ENCODE peak calls at places on chromosomes 16 and 17, in ten cellular contexts. I, T, L, S, J, M, C, N, Q and W are unnamed samples.

GRCh38 chr17:76515291-76515949 is 14.2 kb upstream of the RHBDF2 start:
- DNase-seq in T (peak; percentile 77), M (no peak), C (peak; percentile 93), Q (peak; percentile 63), I (no peak), J (peak; percentile 53), S (peak; percentile 88), L (no peak), N (peak; percentile 99), W (no peak)

GRCh38 chr16:15037745-15038144 is 18.1 kb downstream of the NTAN1 start:
- DNase-seq in Q (no peak), I (no peak), C (no peak), T (no peak), L (no peak), N (no peak), J (no peak), S (no peak), M (no peak), W (no peak)

GRCh38 chr17:15918261-15918660 is 26.7 kb upstream of the ADORA2B start:
- DNase-seq in L (no peak), M (peak; percentile 56), N (no peak), C (no peak), Q (no peak), T (no peak), I (no peak), S (no peak), J (no peak), W (no peak)

GRCh38 chr17:74325743-74326379 is at the start of gene KIF19:
- DNase-seq in M (no peak), N (no peak), L (no peak), C (no peak), Q (no peak), J (peak; percentile 33), I (no peak), T (peak; percentile 33), S (peak; percentile 68), W (no peak)

GRCh38 chr16:11401161-11402050 is 56.1 kb downstream of the RMI2 start:
- DNase-seq in L (peak; percentile 71), N (no peak), J (no peak), I (peak; percentile 53), M (no peak), T (no peak), C (peak; percentile 51), Q (no peak), S (no peak), W (peak; percentile 63)

GRCh38 chr16:81531415-81531814 is 86.8 kb downstream of the CMIP start:
- DNase-seq in N (no peak), M (peak; percentile 100), J (no peak), C (no peak), T (no peak), S (no peak), Q (peak; percentile 100), I (no peak), L (peak; percentile 84), W (peak; percentile 92)

GRCh38 chr17:16477255-16477654 is 14.7 kb downstream of the LRRC75A start:
- DNase-seq in S (no peak), I (no peak), L (peak; percentile 67), J (no peak), Q (peak; percentile 64), T (no peak), C (peak; percentile 87), N (peak; percentile 47), M (peak; percentile 61), W (peak; percentile 78)

GRCh38 chr16:3881499-3881995 is 1.0 kb upstream of the CREBBP start:
- DNase-seq in Q (peak; percentile 57), L (peak; percentile 40), I (peak; percentile 42), M (no peak), S (no peak), N (no peak), J (no peak), T (no peak), C (no peak), W (no peak)

GRCh38 chr16:28291651-28292626 is at the start of gene SBK1:
- DNase-seq in M (peak; percentile 43), C (peak; percentile 76), L (peak; percentile 94), Q (peak; percentile 82), I (peak; percentile 92), N (no peak), S (peak; percentile 80), J (peak; percentile 63), T (peak; percentile 84), W (peak; percentile 62)

GRCh38 chr16:78275420-78275819 is 176.0 kb downstream of the WWOX start:
- DNase-seq in J (no peak), L (no peak), Q (no peak), M (no peak), S (no peak), N (no peak), T (no peak), I (no peak), C (no peak), W (no peak)

GRCh38 chr16:30377050-30377811 is 2.6 kb downstream of the MYL11 start:
- DNase-seq in N (no peak), T (no peak), C (no peak), I (no peak), S (no peak), L (no peak), J (no peak), Q (no peak), M (no peak), W (no peak)

GRCh38 chr17:81641825-81642489 is 5.0 kb downstream of the TSPAN10 start:
- DNase-seq in L (peak; percentile 40), J (no peak), S (no peak), N (no peak), C (no peak), I (no peak), Q (peak; percentile 88), T (no peak), M (peak; percentile 74), W (peak; percentile 59)

DNA sequence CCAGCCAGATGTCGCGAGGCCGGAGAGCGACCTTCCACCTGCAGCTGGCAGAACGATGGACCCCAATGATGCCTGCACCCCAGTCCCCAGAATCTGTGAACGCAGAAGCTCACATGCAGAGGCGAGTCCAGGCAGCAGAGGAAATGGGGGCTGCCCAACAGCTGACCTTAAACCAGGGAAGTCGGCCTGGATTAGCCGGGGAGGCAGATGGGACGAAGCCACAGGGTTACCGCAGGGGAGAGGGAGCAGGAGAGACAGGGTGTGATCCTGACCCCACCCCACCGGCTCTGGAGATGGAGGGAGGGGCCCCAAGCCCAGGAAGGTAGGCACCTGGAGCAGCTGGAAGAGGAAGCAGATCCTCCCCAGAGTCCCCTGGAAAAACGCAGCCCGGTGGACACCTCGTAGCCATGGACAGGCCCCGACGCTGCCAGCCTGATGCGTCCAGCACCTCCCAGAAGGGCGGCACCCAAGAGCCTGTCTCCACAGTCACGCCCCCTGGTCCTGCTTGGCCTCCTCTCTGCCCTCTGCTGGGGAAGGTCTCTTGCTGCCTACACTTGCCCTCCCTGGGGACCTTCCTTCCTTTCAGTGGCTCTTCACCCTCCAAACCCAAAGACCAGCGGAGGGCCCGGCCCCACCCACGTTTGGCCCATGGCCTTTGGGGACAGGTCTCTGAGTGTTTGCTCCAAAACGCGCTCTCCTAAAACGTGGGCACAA is 37.3 kb downstream of the PIEZO1 start:
- DNase-seq in M (peak; percentile 40), J (no peak), Q (peak; percentile 69), L (peak; percentile 74), T (no peak), I (peak; percentile 90), C (no peak), N (no peak), S (peak; percentile 59), W (peak; percentile 30)
- TF ChIP-seq CTCF in M (peak; percentile 79), J (no peak), Q (peak; percentile 46), L (peak; percentile 58), T (no peak), I (peak; percentile 89), C (no peak), N (no peak), S (peak; percentile 30), W (peak; percentile 14)

GRCh38 chr17:49585422-49586027 is 9.9 kb downstream of the NXPH3 start:
- DNase-seq in L (no peak), S (no peak), T (no peak), Q (no peak), C (peak; percentile 46), N (no peak), J (no peak), I (peak; percentile 53), M (no peak), W (no peak)
- TF ChIP-seq CTCF in L (peak; percentile 42), S (no peak), T (no peak), Q (peak; percentile 21), C (peak; percentile 11), N (no peak), J (no peak), I (peak; percentile 25), M (peak; percentile 29), W (no peak)

GRCh38 chr16:927931-928330 is 42.9 kb downstream of the LMF1 start:
- DNase-seq in J (no peak), T (no peak), C (no peak), N (no peak), L (no peak), Q (no peak), S (no peak), I (no peak), M (no peak), W (no peak)

GRCh38 chr16:929227-929669 is 41.5 kb downstream of the LMF1 start:
- DNase-seq in J (no peak), Q (no peak), L (no peak), T (no peak), N (no peak), M (no peak), C (no peak), I (no peak), S (no peak), W (no peak)

GRCh38 chr16:929674-930073 is 41.1 kb downstream of the LMF1 start:
- DNase-seq in I (no peak), M (no peak), Q (no peak), J (no peak), L (no peak), S (no peak), T (no peak), C (no peak), N (no peak), W (no peak)

GRCh38 chr16:927406-927805 is 43.4 kb downstream of the LMF1 start:
- DNase-seq in J (no peak), Q (no peak), M (no peak), S (no peak), I (no peak), L (no peak), N (no peak), C (no peak), T (no peak), W (no peak)

GRCh38 chr16:928526-928925 is 42.3 kb downstream of the LMF1 start:
- DNase-seq in S (no peak), Q (no peak), T (no peak), L (no peak), C (no peak), N (no peak), J (no peak), I (no peak), M (no peak), W (no peak)
- TF ChIP-seq CTCF in S (no peak), Q (no peak), T (no peak), L (no peak), C (no peak), N (no peak), J (no peak), I (no peak), M (no peak), W (no peak)

DNA sequence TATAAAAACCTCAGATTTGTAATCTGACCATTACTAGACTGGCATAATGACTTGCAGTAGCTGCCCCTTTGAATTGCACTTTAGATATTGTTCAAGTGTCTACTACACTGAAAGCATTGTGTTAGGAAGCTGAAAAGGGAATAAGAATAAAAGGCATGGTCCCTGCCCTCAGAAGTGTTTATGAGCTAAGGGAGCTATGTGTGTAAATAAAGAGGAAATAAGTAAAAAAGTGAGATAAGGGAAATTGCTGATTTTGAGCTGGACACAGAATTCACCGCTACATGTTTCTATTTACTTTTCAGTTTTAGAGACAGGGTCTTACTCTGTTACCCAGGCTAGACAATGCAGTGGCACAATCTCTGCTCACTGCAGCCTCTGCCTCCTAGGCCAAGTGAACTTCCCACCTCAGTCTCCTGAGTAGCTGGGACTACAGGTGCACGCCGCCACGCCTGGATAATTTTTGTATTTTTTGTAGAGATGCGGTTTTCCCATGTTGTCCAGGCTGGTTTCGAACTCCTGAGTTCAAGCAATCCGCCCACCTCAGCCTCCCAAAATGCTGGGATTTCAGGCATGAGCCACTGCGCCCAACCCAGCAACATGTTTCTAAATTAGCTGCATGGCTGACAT is 57.0 kb downstream of the GRB2 start:
- DNase-seq in L (no peak), N (no peak), Q (no peak), S (no peak), M (no peak), C (no peak), I (no peak), T (no peak), J (no peak), W (no peak)
- TF ChIP-seq CTCF in L (no peak), N (no peak), Q (no peak), S (no peak), M (no peak), C (no peak), I (no peak), T (no peak), J (no peak), W (no peak)